ENCODE peak calls at places on chromosomes 6 and 20, in ten cellular contexts. G is left colon; Q is M059J; J is stimulated activated CD4-positive, alpha-beta T cell treated with anti-CD3 and anti-CD28 coated beads, Interleukin-2, amount 100 ng/mL, for 48 hours; N is neural crest cell; M is activated CD4-positive, alpha-beta T cell treated with anti-CD3 and anti-CD28 coated beads, Interleukin-2, amount 50 U/mL, for 24 hours; W is AG20443; T is uterus; Y is GM19239; C is NCI-H2081. K is an unnamed sample.

GRCh38 chr6:16414205-16414604 is 175.8 kb downstream of the GMPR start:
- DNase-seq in G (no peak), Q (no peak), J (no peak), N (no peak), M (peak; percentile 33), W (no peak), T (no peak), Y (no peak), C (no peak), K (no peak)

GRCh38 chr20:58715709-58716475 is 23.3 kb downstream of the NPEPL1 start:
- DNase-seq in G (no peak), Q (no peak), J (no peak), N (no peak), M (no peak), W (peak; percentile 10), T (no peak), Y (no peak), C (no peak), K (no peak)

GRCh38 chr6:87741001-87741650 is 39.1 kb upstream of the AKIRIN2 start:
- DNase-seq in G (no peak), Q (no peak), J (no peak), N (no peak), M (no peak), W (no peak), T (no peak), Y (no peak), C (no peak), K (no peak)

GRCh38 chr6:7052441-7052936 is 55.3 kb upstream of the RREB1 start:
- DNase-seq in G (peak; percentile 52), Q (peak; percentile 83), J (no peak), N (peak; percentile 3), M (no peak), W (peak; percentile 72), T (peak; percentile 78), Y (no peak), C (peak; percentile 39), K (no peak)

GRCh38 chr20:18001131-18001921 is 32.5 kb downstream of the MGME1 start:
- DNase-seq in G (peak; percentile 71), Q (peak; percentile 81), J (no peak), N (no peak), M (no peak), W (peak; percentile 92), T (peak; percentile 74), Y (no peak), C (no peak), K (no peak)

GRCh38 chr6:43776115-43776798 is 6.2 kb downstream of the VEGFA start:
- DNase-seq in G (no peak), Q (no peak), J (no peak), N (no peak), M (no peak), W (no peak), T (no peak), Y (no peak), C (no peak), K (no peak)

GRCh38 chr6:105740946-105741605 is 338.2 kb upstream of the PREP start:
- DNase-seq in G (no peak), Q (peak; percentile 8), J (no peak), N (no peak), M (no peak), W (peak; percentile 43), T (no peak), Y (no peak), C (peak; percentile 1), K (no peak)

GRCh38 chr6:140256213-140256612 is 881.8 kb upstream of the CITED2 start:
- DNase-seq in G (no peak), Q (peak; percentile 84), J (no peak), N (no peak), M (no peak), W (no peak), T (no peak), Y (no peak), C (no peak), K (no peak)

GRCh38 chr20:24376523-24377085 is 92.8 kb upstream of the SYNDIG1 start:
- DNase-seq in G (no peak), Q (no peak), J (no peak), N (no peak), M (no peak), W (no peak), T (no peak), Y (no peak), C (no peak), K (no peak)

GRCh38 chr6:107491059-107491609 is 1.2 kb downstream of the SOBP start:
- DNase-seq in G (peak; percentile 41), Q (peak; percentile 25), J (no peak), N (peak; percentile 60), M (no peak), W (peak; percentile 47), T (peak; percentile 75), Y (no peak), C (peak; percentile 17), K (no peak)

GRCh38 chr6:90413396-90413795 is 116.8 kb upstream of the BACH2 start:
- DNase-seq in G (no peak), Q (no peak), J (no peak), N (no peak), M (no peak), W (no peak), T (no peak), Y (no peak), C (no peak), K (no peak)

GRCh38 chr20:33273117-33273851 is 9.7 kb upstream of the BPIFB1 start:
- DNase-seq in G (no peak), Q (peak; percentile 16), J (no peak), N (no peak), M (no peak), W (no peak), T (no peak), Y (no peak), C (no peak), K (no peak)

GRCh38 chr6:16762547-16763477 is 1.6 kb upstream of the ATXN1 start:
- DNase-seq in G (peak; percentile 79), Q (peak; percentile 98), J (peak; percentile 33), N (no peak), M (peak; percentile 52), W (peak; percentile 49), T (peak; percentile 50), Y (no peak), C (peak; percentile 68), K (no peak)

GRCh38 chr6:149334201-149334600 is 16.7 kb downstream of the TAB2 start:
- DNase-seq in G (no peak), Q (peak; percentile 89), J (no peak), N (no peak), M (no peak), W (no peak), T (no peak), Y (no peak), C (no peak), K (no peak)

GRCh38 chr20:34316191-34316814 is 13.1 kb upstream of the AHCY start:
- DNase-seq in G (no peak), Q (peak; percentile 85), J (no peak), N (no peak), M (no peak), W (no peak), T (no peak), Y (no peak), C (no peak), K (no peak)

GRCh38 chr6:62371395-62371794 is 85.4 kb upstream of the KHDRBS2 start:
- DNase-seq in G (no peak), Q (no peak), J (no peak), N (no peak), M (no peak), W (no peak), T (no peak), Y (no peak), C (peak; percentile 98), K (no peak)

GRCh38 chr6:132464538-132465256 is 48.2 kb downstream of the STX7 start:
- DNase-seq in G (no peak), Q (peak; percentile 84), J (no peak), N (no peak), M (no peak), W (no peak), T (no peak), Y (no peak), C (no peak), K (no peak)